ENCODE peak calls at places on chromosomes 13 and 19, in six cellular contexts. Z is CD8-positive, alpha-beta T cell; O is uterus; B is effector memory CD4-positive, alpha-beta T cell; U is aorta; C is cardiac muscle cell. E is an unnamed sample.

GRCh38 chr13:78608254-78608704 is 4.9 kb upstream of the POU4F1 start:
- DNase-seq in U (no peak), C (no peak), O (no peak), B (no peak), Z (no peak), E (no peak)

GRCh38 chr19:8512115-8512967 is 1.6 kb downstream of the ZNF414 start:
- DNase-seq in O (no peak), Z (no peak), U (no peak), B (no peak), C (no peak), E (no peak)

GRCh38 chr13:27481766-27482165 is 31.4 kb upstream of the MTIF3 start:
- DNase-seq in Z (no peak), C (peak; percentile 68), B (no peak), O (peak; percentile 15), U (no peak), E (no peak)

GRCh38 chr19:51788936-51789795 is 5.8 kb upstream of the FPR3 start:
- DNase-seq in Z (no peak), C (no peak), O (no peak), U (no peak), B (no peak), E (no peak)

GRCh38 chr19:46834121-46834520 is 16.5 kb downstream of the AP2S1 start:
- DNase-seq in B (no peak), U (no peak), O (no peak), C (no peak), Z (no peak), E (no peak)

GRCh38 chr13:110262494-110262893 is 44.5 kb downstream of the COL4A1 start:
- DNase-seq in Z (no peak), O (no peak), B (no peak), U (no peak), C (no peak), E (no peak)

GRCh38 chr13:95752677-95753076 is 75.7 kb downstream of the DNAJC3 start:
- DNase-seq in U (no peak), Z (no peak), C (no peak), O (no peak), B (no peak), E (no peak)

GRCh38 chr13:46726347-46726746 is 70.6 kb downstream of the ESD start:
- DNase-seq in B (no peak), O (no peak), C (no peak), U (no peak), Z (no peak), E (no peak)

GRCh38 chr19:40374084-40374483 is 15.9 kb downstream of the HIPK4 start:
- DNase-seq in Z (no peak), C (no peak), O (no peak), U (no peak), B (no peak), E (no peak)

GRCh38 chr19:15418112-15418587 is 638 bp downstream of the AKAP8L start:
- DNase-seq in Z (no peak), B (no peak), U (no peak), C (no peak), O (no peak), E (peak; percentile 54)

GRCh38 chr13:109747524-109747923 is 38.9 kb downstream of the IRS2 start:
- DNase-seq in U (no peak), O (no peak), C (no peak), Z (no peak), B (no peak), E (no peak)

GRCh38 chr13:33345842-33346241 is 60.3 kb upstream of the STARD13 start:
- DNase-seq in Z (no peak), B (no peak), C (no peak), O (no peak), U (no peak), E (no peak)

GRCh38 chr19:11338569-11339253 is 746 bp downstream of the RAB3D start:
- DNase-seq in C (no peak), B (no peak), O (no peak), Z (no peak), U (no peak), E (no peak)

GRCh38 chr13:73754727-73755292 is 379.4 kb downstream of the KLF12 start:
- DNase-seq in C (peak; percentile 69), U (no peak), B (no peak), O (no peak), Z (no peak), E (no peak)

GRCh38 chr19:3041756-3042517 is 12.9 kb upstream of the TLE2 start:
- DNase-seq in C (peak; percentile 28), U (no peak), O (peak; percentile 50), Z (no peak), B (no peak), E (no peak)

GRCh38 chr19:51808333-51808986 is 13.5 kb downstream of the FPR3 start:
- DNase-seq in B (no peak), U (no peak), O (no peak), C (no peak), Z (no peak), E (no peak)

GRCh38 chr19:18939922-18940775 is 868 bp downstream of the HOMER3 start:
- DNase-seq in O (peak; percentile 63), B (no peak), Z (no peak), C (peak; percentile 47), U (peak; percentile 89), E (peak; percentile 64)

GRCh38 chr13:19184176-19184575 is 2.6 kb upstream of the TUBA3C start:
- DNase-seq in C (no peak), Z (no peak), O (no peak), U (no peak), B (no peak), E (no peak)

GRCh38 chr19:46453661-46454060 is 17.7 kb downstream of the PNMA8A start:
- DNase-seq in U (peak; percentile 9), O (no peak), C (no peak), Z (no peak), B (no peak), E (no peak)

GRCh38 chr19:48113190-48113917 is 2.7 kb upstream of the PLA2G4C start:
- DNase-seq in C (no peak), O (no peak), U (no peak), B (no peak), Z (no peak), E (no peak)

GRCh38 chr19:19552811-19553210 is 14.7 kb downstream of the CILP2 start:
- DNase-seq in O (no peak), Z (no peak), U (no peak), C (peak; percentile 56), B (no peak), E (no peak)

GRCh38 chr13:79593611-79594275 is 112.8 kb downstream of the NDFIP2 start:
- DNase-seq in B (no peak), C (no peak), U (no peak), O (no peak), Z (no peak), E (no peak)

GRCh38 chr13:114047358-114047881 is 73.5 kb upstream of the C13orf46 start:
- DNase-seq in O (peak; percentile 79), B (no peak), Z (no peak), C (no peak), U (no peak), E (no peak)
- H3K27ac ChIP-seq in O (peak overlapping the region; percentile 85), B (no peak overlapping the region), Z (no peak overlapping the region), C (no peak overlapping the region), U (no peak overlapping the region), E (no peak overlapping the region)

DNA sequence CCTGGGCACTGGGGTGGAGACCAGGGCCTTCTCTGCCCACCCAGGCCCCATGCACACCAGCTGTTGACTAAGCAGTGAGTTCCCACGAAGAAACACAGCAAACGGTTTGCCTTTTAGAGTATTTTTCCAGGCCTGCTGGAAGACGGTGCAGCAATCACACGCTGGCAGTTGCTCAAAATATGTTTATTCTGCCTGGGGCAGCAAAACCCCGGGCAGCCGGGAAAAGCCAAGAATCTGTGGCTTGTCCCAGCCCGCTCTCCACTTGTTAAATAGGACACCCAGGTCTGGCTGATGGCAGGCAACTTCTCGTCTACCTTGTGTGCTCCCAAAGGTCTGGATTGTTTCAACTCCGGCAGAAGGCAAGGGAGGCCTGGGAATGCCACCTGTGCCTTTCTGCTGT is 40.8 kb downstream of the GGACT start:
- DNase-seq in B (no peak), C (peak; percentile 34), O (no peak), Z (no peak), U (no peak), E (no peak)
- H3K27ac ChIP-seq in B (no peak overlapping the region), C (no peak overlapping the region), O (no peak overlapping the region), Z (no peak overlapping the region), U (peak overlapping the region; percentile 25), E (peak overlapping the region; percentile 28)

DNA sequence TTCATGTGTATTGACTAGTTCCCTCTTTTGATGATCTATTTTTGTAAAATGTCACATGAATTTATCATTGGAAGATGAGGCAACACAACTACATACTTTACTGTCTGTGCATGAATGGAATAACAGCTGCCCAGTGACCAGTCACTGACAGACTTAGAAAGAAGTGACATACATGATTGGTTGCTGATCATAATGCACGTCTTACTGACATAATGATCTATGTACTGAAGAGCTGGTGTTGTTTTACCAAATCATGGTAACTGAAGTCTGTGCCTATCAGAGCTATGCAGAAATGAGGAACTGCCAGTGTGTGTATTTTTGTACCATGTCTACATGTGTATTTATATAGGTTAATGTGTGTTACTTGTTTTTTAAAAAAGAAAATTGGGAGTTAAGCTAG is 26.5 kb downstream of the GPR18 start:
- DNase-seq in U (no peak), Z (no peak), O (no peak), C (no peak), B (no peak), E (no peak)
- H3K27ac ChIP-seq in U (no peak overlapping the region), Z (no peak overlapping the region), O (no peak overlapping the region), C (no peak overlapping the region), B (no peak overlapping the region), E (no peak overlapping the region)

GRCh38 chr13:97386832-97387486 is 47.0 kb upstream of the RAP2A start:
- DNase-seq in Z (no peak), B (no peak), O (no peak), U (peak; percentile 75), C (no peak), E (no peak)
- H3K27ac ChIP-seq in Z (no peak overlapping the region), B (no peak overlapping the region), O (no peak overlapping the region), U (no peak overlapping the region), C (no peak overlapping the region), E (peak overlapping the region; percentile 89)

GRCh38 chr19:1277061-1277460 is 1.7 kb downstream of the FAM174C start:
- DNase-seq in Z (no peak), U (no peak), O (no peak), B (no peak), C (no peak), E (no peak)
- H3K27ac ChIP-seq in Z (no peak overlapping the region), U (no peak overlapping the region), O (no peak overlapping the region), B (peak overlapping the region; percentile 86), C (no peak overlapping the region), E (no peak overlapping the region)

GRCh38 chr19:49930483-49931011 is 1.2 kb upstream of the NUP62 start:
- DNase-seq in O (peak; percentile 57), C (no peak), B (no peak), Z (no peak), U (peak; percentile 80), E (no peak)
- H3K27ac ChIP-seq in O (peak overlapping the region; percentile 92), C (no peak overlapping the region), B (no peak overlapping the region), Z (no peak overlapping the region), U (no peak overlapping the region), E (no peak overlapping the region)

E was measured in caudate nucleus.